ENCODE peak calls at places on chromosomes 11 and 22, in six cellular contexts. One of them, this sample, is unnamed.

GRCh38 chr11:8613036-8613435 is 19.0 kb upstream of the STK33 start:
- DNase-seq in K562: no peak
- DNase-seq in HepG2: no peak
- DNase-seq in endothelial cell of umbilical vein: peak; percentile 23
- DNase-seq in GM12878: no peak
- DNase-seq in A549: no peak
- DNase-seq in this sample: no peak

GRCh38 chr11:120293038-120293800 is 31.9 kb upstream of the TLCD5 start:
- DNase-seq in K562: no peak
- DNase-seq in HepG2: no peak
- DNase-seq in endothelial cell of umbilical vein: no peak
- DNase-seq in GM12878: no peak
- DNase-seq in A549: no peak
- DNase-seq in this sample: peak; percentile 13

GRCh38 chr11:134528453-134528852 is 116.4 kb upstream of the B3GAT1 start:
- DNase-seq in K562: no peak
- DNase-seq in HepG2: no peak
- DNase-seq in endothelial cell of umbilical vein: no peak
- DNase-seq in GM12878: no peak
- DNase-seq in A549: no peak
- DNase-seq in this sample: no peak

GRCh38 chr11:62994775-62995174 is 10.0 kb upstream of the SLC22A6 start:
- DNase-seq in K562: no peak
- DNase-seq in HepG2: no peak
- DNase-seq in endothelial cell of umbilical vein: no peak
- DNase-seq in GM12878: no peak
- DNase-seq in A549: no peak
- DNase-seq in this sample: no peak

GRCh38 chr22:30701872-30702271 is 7.2 kb downstream of the OSBP2 start:
- DNase-seq in K562: no peak
- DNase-seq in HepG2: no peak
- DNase-seq in endothelial cell of umbilical vein: no peak
- DNase-seq in GM12878: no peak
- DNase-seq in A549: no peak
- DNase-seq in this sample: peak; percentile 9

GRCh38 chr22:43879901-43880742 is 11.7 kb downstream of the PNPLA5 start:
- DNase-seq in K562: no peak
- DNase-seq in HepG2: no peak
- DNase-seq in endothelial cell of umbilical vein: no peak
- DNase-seq in GM12878: no peak
- DNase-seq in A549: no peak
- DNase-seq in this sample: no peak

GRCh38 chr11:64998690-64999431 is 2.1 kb upstream of the BATF2 start:
- DNase-seq in K562: no peak
- DNase-seq in HepG2: peak; percentile 63
- DNase-seq in endothelial cell of umbilical vein: no peak
- DNase-seq in GM12878: no peak
- DNase-seq in A549: peak; percentile 68
- DNase-seq in this sample: no peak

GRCh38 chr11:37525336-37525735 is 927.3 kb upstream of the RAG2 start:
- DNase-seq in K562: no peak
- DNase-seq in HepG2: no peak
- DNase-seq in endothelial cell of umbilical vein: no peak
- DNase-seq in GM12878: no peak
- DNase-seq in A549: no peak
- DNase-seq in this sample: no peak

GRCh38 chr11:76830639-76831312 is 29.9 kb upstream of the ACER3 start:
- DNase-seq in K562: no peak
- DNase-seq in HepG2: no peak
- DNase-seq in endothelial cell of umbilical vein: peak; percentile 24
- DNase-seq in GM12878: no peak
- DNase-seq in A549: no peak
- DNase-seq in this sample: no peak

GRCh38 chr11:47282462-47282861 is 12.5 kb downstream of the MADD start:
- DNase-seq in K562: no peak
- DNase-seq in HepG2: no peak
- DNase-seq in endothelial cell of umbilical vein: no peak
- DNase-seq in GM12878: no peak
- DNase-seq in A549: no peak
- DNase-seq in this sample: no peak

GRCh38 chr22:50201191-50202129 is 649 bp downstream of the SELENOO start:
- DNase-seq in K562: peak; percentile 46
- DNase-seq in HepG2: peak; percentile 23
- DNase-seq in endothelial cell of umbilical vein: no peak
- DNase-seq in GM12878: no peak
- DNase-seq in A549: no peak
- DNase-seq in this sample: peak; percentile 45

GRCh38 chr11:126446581-126446980 is 91.1 kb downstream of the ST3GAL4 start:
- DNase-seq in K562: no peak
- DNase-seq in HepG2: no peak
- DNase-seq in endothelial cell of umbilical vein: no peak
- DNase-seq in GM12878: no peak
- DNase-seq in A549: no peak
- DNase-seq in this sample: no peak

GRCh38 chr11:16804104-16804947 is 65.9 kb downstream of the C11orf58 start:
- DNase-seq in K562: no peak
- DNase-seq in HepG2: peak; percentile 90
- DNase-seq in endothelial cell of umbilical vein: peak; percentile 82
- DNase-seq in GM12878: no peak
- DNase-seq in A549: no peak
- DNase-seq in this sample: no peak

GRCh38 chr22:17201285-17201945 is 17.8 kb downstream of the ADA2 start:
- DNase-seq in K562: peak; percentile 43
- DNase-seq in HepG2: peak; percentile 53
- DNase-seq in endothelial cell of umbilical vein: peak; percentile 21
- DNase-seq in GM12878: no peak
- DNase-seq in A549: peak; percentile 16
- DNase-seq in this sample: peak; percentile 32

GRCh38 chr22:16964366-16964765 is 43.7 kb downstream of the GAB4 start:
- DNase-seq in K562: no peak
- DNase-seq in HepG2: no peak
- DNase-seq in endothelial cell of umbilical vein: no peak
- DNase-seq in GM12878: no peak
- DNase-seq in A549: no peak
- DNase-seq in this sample: no peak

GRCh38 chr22:47750086-47750485 is 987.6 kb downstream of the TBC1D22A start:
- DNase-seq in K562: no peak
- DNase-seq in HepG2: no peak
- DNase-seq in endothelial cell of umbilical vein: no peak
- DNase-seq in GM12878: no peak
- DNase-seq in A549: no peak
- DNase-seq in this sample: no peak

GRCh38 chr11:70743941-70744351 is 345.6 kb downstream of the CTTN start:
- DNase-seq in K562: no peak
- DNase-seq in HepG2: no peak
- DNase-seq in endothelial cell of umbilical vein: no peak
- DNase-seq in GM12878: no peak
- DNase-seq in A549: no peak
- DNase-seq in this sample: no peak

GRCh38 chr11:113132001-113132400 is 170.8 kb downstream of the NCAM1 start:
- DNase-seq in K562: no peak
- DNase-seq in HepG2: no peak
- DNase-seq in endothelial cell of umbilical vein: no peak
- DNase-seq in GM12878: no peak
- DNase-seq in A549: no peak
- DNase-seq in this sample: no peak

GRCh38 chr22:40603088-40603605 is 33.4 kb downstream of the MRTFA start:
- DNase-seq in K562: no peak
- DNase-seq in HepG2: no peak
- DNase-seq in endothelial cell of umbilical vein: peak; percentile 71
- DNase-seq in GM12878: no peak
- DNase-seq in A549: peak; percentile 29
- DNase-seq in this sample: no peak
- TF ChIP-seq MAX in K562: no peak
- TF ChIP-seq MAX in HepG2: no peak
- TF ChIP-seq MAX in endothelial cell of umbilical vein: no peak
- TF ChIP-seq MAX in GM12878: no peak
- TF ChIP-seq MAX in A549: no peak
- TF ChIP-seq MAX in this sample: no peak

GRCh38 chr22:37640591-37641250 is 1.3 kb downstream of the SH3BP1 start:
- DNase-seq in K562: no peak
- DNase-seq in HepG2: no peak
- DNase-seq in endothelial cell of umbilical vein: no peak
- DNase-seq in GM12878: no peak
- DNase-seq in A549: no peak
- DNase-seq in this sample: no peak

GRCh38 chr22:37638351-37639069 is 959 bp upstream of the SH3BP1 start:
- DNase-seq in K562: no peak
- DNase-seq in HepG2: peak; percentile 60
- DNase-seq in endothelial cell of umbilical vein: no peak
- DNase-seq in GM12878: no peak
- DNase-seq in A549: no peak
- DNase-seq in this sample: no peak

GRCh38 chr22:37639771-37640590 is 512 bp downstream of the SH3BP1 start:
- DNase-seq in K562: peak; percentile 61
- DNase-seq in HepG2: no peak
- DNase-seq in endothelial cell of umbilical vein: no peak
- DNase-seq in GM12878: no peak
- DNase-seq in A549: no peak
- DNase-seq in this sample: peak; percentile 70

GRCh38 chr22:37641251-37641949 is 1.9 kb downstream of the SH3BP1 start:
- DNase-seq in K562: no peak
- DNase-seq in HepG2: no peak
- DNase-seq in endothelial cell of umbilical vein: no peak
- DNase-seq in GM12878: no peak
- DNase-seq in A549: no peak
- DNase-seq in this sample: no peak

GRCh38 chr22:37639070-37639760 is at the start of gene SH3BP1:
- DNase-seq in K562: peak; percentile 81
- DNase-seq in HepG2: peak; percentile 57
- DNase-seq in endothelial cell of umbilical vein: no peak
- DNase-seq in GM12878: no peak
- DNase-seq in A549: no peak
- DNase-seq in this sample: peak; percentile 82
- TF ChIP-seq POLR2A in K562: peak; percentile 30
- TF ChIP-seq POLR2A in HepG2: peak; percentile 50
- TF ChIP-seq POLR2A in endothelial cell of umbilical vein: no peak
- TF ChIP-seq POLR2A in GM12878: peak; percentile 46
- TF ChIP-seq POLR2A in A549: no peak
- TF ChIP-seq POLR2A in this sample: no peak

DNA sequence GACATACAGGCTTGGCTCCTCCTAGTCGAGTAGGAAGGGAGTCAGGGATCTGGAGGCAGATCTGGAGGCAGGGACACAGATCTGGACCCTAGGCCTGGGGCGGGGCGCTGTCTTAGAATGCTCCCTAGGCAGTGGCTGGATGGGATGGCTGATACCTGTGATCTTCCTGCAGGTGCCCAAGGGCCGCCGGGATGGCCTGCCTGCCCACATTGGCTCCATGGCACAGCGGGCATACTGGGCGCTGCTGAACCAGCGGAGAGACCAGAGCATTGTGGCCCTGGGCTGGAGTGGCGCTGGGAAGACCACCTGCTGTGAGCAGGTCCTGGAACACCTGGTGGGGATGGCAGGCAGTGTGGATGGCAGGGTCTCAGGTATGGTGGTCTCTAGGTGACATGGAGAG is 35.4 kb downstream of the MYO18B start:
- DNase-seq in K562: no peak
- DNase-seq in HepG2: no peak
- DNase-seq in endothelial cell of umbilical vein: no peak
- DNase-seq in GM12878: no peak
- DNase-seq in A549: no peak
- DNase-seq in this sample: no peak
- TF ChIP-seq MYC in K562: no peak
- TF ChIP-seq MYC in HepG2: no peak
- TF ChIP-seq MYC in endothelial cell of umbilical vein: no peak
- TF ChIP-seq MYC in GM12878: no peak
- TF ChIP-seq MYC in A549: no peak
- TF ChIP-seq MYC in this sample: no peak

GRCh38 chr22:37079668-37080171 is 28.2 kb downstream of the KCTD17 start:
- DNase-seq in K562: no peak
- DNase-seq in HepG2: no peak
- DNase-seq in endothelial cell of umbilical vein: peak; percentile 55
- DNase-seq in GM12878: no peak
- DNase-seq in A549: no peak
- DNase-seq in this sample: peak; percentile 43

GRCh38 chr22:37080438-37080837 is 28.9 kb downstream of the KCTD17 start:
- DNase-seq in K562: no peak
- DNase-seq in HepG2: no peak
- DNase-seq in endothelial cell of umbilical vein: no peak
- DNase-seq in GM12878: no peak
- DNase-seq in A549: no peak
- DNase-seq in this sample: no peak

GRCh38 chr22:37082251-37082650 is 27.3 kb downstream of the TMPRSS6 start:
- DNase-seq in K562: no peak
- DNase-seq in HepG2: no peak
- DNase-seq in endothelial cell of umbilical vein: no peak
- DNase-seq in GM12878: no peak
- DNase-seq in A549: no peak
- DNase-seq in this sample: no peak

GRCh38 chr22:37079158-37079557 is 27.6 kb downstream of the KCTD17 start:
- DNase-seq in K562: no peak
- DNase-seq in HepG2: no peak
- DNase-seq in endothelial cell of umbilical vein: no peak
- DNase-seq in GM12878: no peak
- DNase-seq in A549: no peak
- DNase-seq in this sample: no peak

GRCh38 chr22:37080838-37081237 is 28.7 kb downstream of the TMPRSS6 start:
- DNase-seq in K562: no peak
- DNase-seq in HepG2: no peak
- DNase-seq in endothelial cell of umbilical vein: no peak
- DNase-seq in GM12878: no peak
- DNase-seq in A549: no peak
- DNase-seq in this sample: no peak
- TF ChIP-seq MAX in K562: no peak
- TF ChIP-seq MAX in HepG2: no peak
- TF ChIP-seq MAX in endothelial cell of umbilical vein: no peak
- TF ChIP-seq MAX in GM12878: no peak
- TF ChIP-seq MAX in A549: no peak
- TF ChIP-seq MAX in this sample: no peak

GRCh38 chr22:29629382-29630179 is 26.1 kb downstream of the NF2 start:
- DNase-seq in K562: no peak
- DNase-seq in HepG2: no peak
- DNase-seq in endothelial cell of umbilical vein: peak; percentile 68
- DNase-seq in GM12878: no peak
- DNase-seq in A549: no peak
- DNase-seq in this sample: no peak
- TF ChIP-seq POLR2A in K562: no peak
- TF ChIP-seq POLR2A in HepG2: no peak
- TF ChIP-seq POLR2A in endothelial cell of umbilical vein: no peak
- TF ChIP-seq POLR2A in GM12878: no peak
- TF ChIP-seq POLR2A in A549: no peak
- TF ChIP-seq POLR2A in this sample: no peak

GRCh38 chr11:2742611-2743426 is 43.0 kb upstream of the KCNQ1OT1 start:
- DNase-seq in K562: no peak
- DNase-seq in HepG2: no peak
- DNase-seq in endothelial cell of umbilical vein: no peak
- DNase-seq in GM12878: no peak
- DNase-seq in A549: no peak
- DNase-seq in this sample: no peak
- TF ChIP-seq MYC in K562: no peak
- TF ChIP-seq MYC in HepG2: no peak
- TF ChIP-seq MYC in endothelial cell of umbilical vein: no peak
- TF ChIP-seq MYC in GM12878: no peak
- TF ChIP-seq MYC in A549: no peak
- TF ChIP-seq MYC in this sample: no peak

GRCh38 chr11:118007040-118007439 is 20.8 kb downstream of the IL10RA start:
- DNase-seq in K562: no peak
- DNase-seq in HepG2: no peak
- DNase-seq in endothelial cell of umbilical vein: no peak
- DNase-seq in GM12878: no peak
- DNase-seq in A549: no peak
- DNase-seq in this sample: no peak
- TF ChIP-seq MAX in K562: no peak
- TF ChIP-seq MAX in HepG2: no peak
- TF ChIP-seq MAX in endothelial cell of umbilical vein: no peak
- TF ChIP-seq MAX in GM12878: no peak
- TF ChIP-seq MAX in A549: no peak
- TF ChIP-seq MAX in this sample: no peak